ENCODE peak calls at places on chromosomes 11 and 22, in seven cellular contexts. H is colonic mucosa; B is CD8-positive, alpha-beta T cell; W is psoas muscle; S is HCT116; I is effector memory CD4-positive, alpha-beta T cell; N is SK-N-MC. D is an unnamed sample.

GRCh38 chr11:33125611-33126010 is 35.7 kb downstream of the CSTF3 start:
- DNase-seq in W (no peak), I (no peak), H (no peak), N (no peak), B (no peak), S (no peak), D (no peak)

GRCh38 chr11:128291835-128292234 is 295.5 kb downstream of the ETS1 start:
- DNase-seq in W (no peak), N (no peak), H (peak), S (no peak), B (peak), I (peak), D (no peak)

GRCh38 chr22:35491908-35492380 is 48.7 kb upstream of the RASD2 start:
- DNase-seq in B (no peak), N (no peak), H (no peak), W (no peak), I (no peak), S (peak), D (no peak)

GRCh38 chr11:107545101-107545514 is 20.4 kb downstream of the ALKBH8 start:
- DNase-seq in H (no peak), I (no peak), N (no peak), S (peak), W (no peak), B (no peak), D (no peak)

GRCh38 chr22:46625843-46626349 is 5.7 kb downstream of the GRAMD4 start:
- DNase-seq in N (no peak), H (no peak), I (no peak), S (no peak), B (no peak), W (no peak), D (no peak)

GRCh38 chr11:120394119-120394518 is 57.9 kb downstream of the ARHGEF12 start:
- DNase-seq in I (no peak), N (no peak), H (no peak), W (no peak), S (no peak), B (no peak), D (no peak)

GRCh38 chr22:45207981-45208664 is 32.6 kb downstream of the KIAA0930 start:
- DNase-seq in W (peak), H (no peak), S (no peak), B (no peak), I (no peak), N (no peak), D (peak)

GRCh38 chr11:13928566-13929251 is 33.8 kb upstream of the SPON1 start:
- DNase-seq in W (no peak), I (no peak), B (no peak), N (no peak), S (no peak), H (no peak), D (no peak)

GRCh38 chr11:14119357-14119756 is 156.8 kb downstream of the SPON1 start:
- DNase-seq in B (no peak), I (no peak), H (no peak), W (no peak), N (no peak), S (no peak), D (no peak)

GRCh38 chr11:64245797-64246623 is 733 bp downstream of the PPP1R14B start:
- DNase-seq in N (no peak), W (peak), I (peak), S (no peak), H (peak), B (peak), D (no peak)

GRCh38 chr11:116605543-116605942 is 167.2 kb downstream of the BUD13 start:
- DNase-seq in H (peak), B (no peak), I (no peak), S (peak), W (no peak), N (peak), D (no peak)

GRCh38 chr11:86719781-86720463 is 47.5 kb upstream of the ME3 start:
- DNase-seq in W (no peak), S (no peak), H (no peak), N (no peak), I (no peak), B (no peak), D (no peak)

GRCh38 chr11:69378303-69379141 is 84.6 kb downstream of the MYEOV start:
- DNase-seq in B (no peak), S (no peak), H (no peak), W (peak), I (no peak), N (no peak), D (no peak)

GRCh38 chr11:94623120-94623735 is 56.1 kb downstream of the PIWIL4 start:
- DNase-seq in B (peak), H (peak), I (no peak), S (peak), W (no peak), N (peak), D (no peak)

GRCh38 chr22:49140921-49141680 is 686.6 kb downstream of the BRD1 start:
- DNase-seq in N (no peak), B (no peak), S (no peak), W (no peak), I (no peak), H (no peak), D (no peak)

GRCh38 chr22:41094036-41094435 is 1.6 kb downstream of the EP300 start:
- DNase-seq in I (no peak), N (no peak), W (no peak), H (peak), B (no peak), S (no peak), D (no peak)

GRCh38 chr22:40463017-40463631 is 92.7 kb downstream of the SGSM3 start:
- DNase-seq in W (no peak), H (peak), S (no peak), N (no peak), I (peak), B (peak), D (no peak)

GRCh38 chr22:20524004-20524481 is 16.6 kb downstream of the MED15 start:
- DNase-seq in W (no peak), H (no peak), I (peak), S (no peak), N (no peak), B (no peak), D (no peak)

GRCh38 chr22:38187413-38188212 is 6.0 kb upstream of the PLA2G6 start:
- DNase-seq in N (no peak), B (no peak), I (no peak), W (no peak), H (peak), S (no peak), D (no peak)

GRCh38 chr22:37048133-37048532 is 3.4 kb upstream of the KCTD17 start:
- DNase-seq in S (no peak), H (no peak), N (no peak), B (no peak), W (no peak), I (no peak), D (no peak)

GRCh38 chr11:62921573-62922188 is 518 bp upstream of the CHRM1 start:
- DNase-seq in S (no peak), N (peak), W (no peak), I (no peak), H (peak), B (no peak), D (no peak)

GRCh38 chr11:5036671-5037070 is 9.7 kb upstream of the OR52J3 start:
- DNase-seq in I (no peak), W (no peak), N (no peak), B (no peak), H (no peak), S (no peak), D (no peak)

GRCh38 chr11:68855205-68855978 is 13.7 kb upstream of the CPT1A start:
- DNase-seq in H (peak), N (no peak), S (no peak), W (peak), B (no peak), I (no peak), D (no peak)

GRCh38 chr11:117334896-117335295 is 7.2 kb downstream of the CEP164 start:
- DNase-seq in S (no peak), W (no peak), N (no peak), B (no peak), H (no peak), I (no peak), D (no peak)

GRCh38 chr11:57205046-57205671 is 23.4 kb downstream of the LRRC55 start:
- DNase-seq in B (no peak), W (peak), S (no peak), N (no peak), I (no peak), H (no peak), D (peak)

GRCh38 chr11:123253909-123254308 is 58.9 kb upstream of the CLMP start:
- DNase-seq in H (no peak), N (no peak), W (no peak), I (no peak), B (no peak), S (no peak), D (no peak)

DNA sequence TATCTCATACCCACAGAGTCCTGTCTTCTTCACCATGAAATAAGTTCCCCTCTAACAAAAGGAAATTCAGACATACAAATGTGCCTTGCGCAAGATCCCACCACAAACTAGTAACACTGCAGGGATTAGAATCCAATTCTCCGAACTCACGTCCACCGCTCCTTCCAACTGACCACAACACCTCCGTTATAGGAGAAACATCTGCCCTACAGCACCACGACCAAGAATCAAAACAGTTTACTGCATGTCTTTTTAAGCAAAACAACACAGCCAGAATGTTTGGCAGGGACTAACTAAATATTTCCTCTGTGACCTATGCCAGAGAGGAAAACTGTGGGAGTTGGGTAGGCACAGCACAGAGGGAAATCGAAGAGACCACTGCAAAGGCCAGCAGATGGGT is 72.7 kb upstream of the AKIP1 start:
- DNase-seq in H (no peak), N (no peak), S (no peak), I (no peak), B (no peak), W (no peak), D (no peak)
- H3K27ac ChIP-seq in H (no peak), N (no peak), S (no peak), I (no peak), B (no peak), W (no peak), D (no peak)

GRCh38 chr11:67449116-67449844 is 3.2 kb downstream of the GPR152 start:
- DNase-seq in I (no peak), H (no peak), S (no peak), W (no peak), B (no peak), N (no peak), D (no peak)
- H3K27ac ChIP-seq in I (no peak), H (no peak), S (no peak), W (no peak), B (no peak), N (no peak), D (no peak)

GRCh38 chr11:46050065-46050464 is 71.2 kb downstream of the PHF21A start:
- DNase-seq in H (no peak), W (peak), I (no peak), N (peak), B (no peak), S (peak), D (no peak)
- H3K27ac ChIP-seq in H (no peak), W (no peak), I (no peak), N (peak), B (no peak), S (no peak), D (no peak)

GRCh38 chr11:78429667-78430066 is 12.0 kb upstream of the GAB2 start:
- DNase-seq in I (no peak), H (no peak), W (no peak), N (no peak), B (no peak), S (no peak), D (no peak)
- H3K27ac ChIP-seq in I (no peak), H (no peak), W (no peak), N (no peak), B (no peak), S (no peak), D (no peak)

GRCh38 chr11:452916-453527 is 2.9 kb downstream of the PTDSS2 start:
- DNase-seq in B (no peak), W (no peak), H (no peak), I (no peak), S (no peak), N (no peak), D (no peak)

GRCh38 chr11:451738-452137 is 1.7 kb downstream of the PTDSS2 start:
- DNase-seq in W (no peak), B (no peak), S (no peak), H (no peak), N (no peak), I (no peak), D (no peak)

GRCh38 chr11:452203-452744 is 2.2 kb downstream of the PTDSS2 start:
- DNase-seq in I (no peak), B (no peak), W (no peak), S (no peak), N (no peak), H (no peak), D (no peak)

GRCh38 chr11:449889-450808 is at the start of gene PTDSS2:
- DNase-seq in I (peak), W (peak), S (peak), H (peak), B (peak), N (peak), D (peak)

DNA sequence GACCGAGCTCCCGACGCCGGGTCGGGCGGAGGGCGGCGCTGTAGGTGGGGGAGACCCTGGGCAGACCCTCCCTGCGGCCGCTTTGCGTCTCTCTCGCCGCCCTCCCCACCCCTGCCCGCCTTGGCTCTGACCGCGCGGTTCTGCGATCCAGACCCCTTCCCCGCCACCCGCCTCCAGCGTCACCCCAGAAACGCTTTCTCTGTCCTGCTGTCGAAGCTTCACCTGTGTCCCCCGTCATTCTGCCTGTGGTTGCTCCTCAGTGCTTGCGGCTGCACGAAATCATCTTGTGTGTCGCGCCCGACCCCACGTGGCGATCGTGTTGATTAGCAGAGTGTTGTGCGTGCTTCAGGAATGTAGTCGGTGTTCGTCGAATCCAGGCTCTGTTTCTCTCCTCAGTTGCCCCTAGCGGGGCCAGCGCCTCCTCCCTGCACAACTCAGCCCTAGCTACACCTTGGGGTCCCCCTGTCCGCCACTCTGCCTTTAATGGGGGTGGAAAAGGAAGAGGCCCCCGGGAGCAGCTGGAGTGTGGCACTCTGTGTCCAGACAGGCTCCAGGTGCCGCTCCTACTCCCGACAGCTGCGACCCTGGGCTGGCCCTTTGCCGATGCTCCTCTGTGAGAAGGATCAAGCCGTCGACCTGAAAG is 851 bp downstream of the PTDSS2 start:
- DNase-seq in W (peak), N (no peak), I (peak), S (peak), H (peak), B (peak), D (no peak)
- H3K27ac ChIP-seq in W (peak), N (no peak), I (peak), S (peak), H (peak), B (peak), D (peak)